ENCODE peak calls at places on chromosomes 3 and 15, in five cellular contexts. One of them, this sample, is unnamed.

GRCh38 chr3:148718982-148719862 is 21.5 kb downstream of the AGTR1 start:
- DNase-seq in coronary artery: no peak
- DNase-seq in ovary: no peak
- DNase-seq in psoas muscle: no peak
- DNase-seq in lower lobe of right lung: no peak
- DNase-seq in this sample: no peak

GRCh38 chr3:172023915-172024314 is 15.5 kb upstream of the FNDC3B start:
- DNase-seq in coronary artery: no peak
- DNase-seq in ovary: no peak
- DNase-seq in psoas muscle: no peak
- DNase-seq in lower lobe of right lung: no peak
- DNase-seq in this sample: no peak

GRCh38 chr3:13234664-13235063 is 161.4 kb upstream of the IQSEC1 start:
- DNase-seq in coronary artery: no peak
- DNase-seq in ovary: no peak
- DNase-seq in psoas muscle: no peak
- DNase-seq in lower lobe of right lung: no peak
- DNase-seq in this sample: no peak

GRCh38 chr3:82133070-82133606 is 371.7 kb upstream of the GBE1 start:
- DNase-seq in coronary artery: no peak
- DNase-seq in ovary: peak; percentile 71
- DNase-seq in psoas muscle: peak; percentile 44
- DNase-seq in lower lobe of right lung: peak; percentile 52
- DNase-seq in this sample: peak; percentile 58

GRCh38 chr15:85289677-85290365 is 90.6 kb upstream of the AKAP13 start:
- DNase-seq in coronary artery: no peak
- DNase-seq in ovary: no peak
- DNase-seq in psoas muscle: peak; percentile 28
- DNase-seq in lower lobe of right lung: peak; percentile 54
- DNase-seq in this sample: no peak

GRCh38 chr3:62159693-62160092 is 213.7 kb downstream of the FEZF2 start:
- DNase-seq in coronary artery: peak; percentile 92
- DNase-seq in ovary: peak; percentile 84
- DNase-seq in psoas muscle: peak; percentile 76
- DNase-seq in lower lobe of right lung: no peak
- DNase-seq in this sample: peak; percentile 81

GRCh38 chr15:92158426-92158825 is 235.3 kb upstream of the ST8SIA2 start:
- DNase-seq in coronary artery: no peak
- DNase-seq in ovary: no peak
- DNase-seq in psoas muscle: no peak
- DNase-seq in lower lobe of right lung: no peak
- DNase-seq in this sample: no peak

GRCh38 chr3:40504636-40505430 is 1.0 kb upstream of the ZNF620 start:
- DNase-seq in coronary artery: peak; percentile 75
- DNase-seq in ovary: no peak
- DNase-seq in psoas muscle: peak; percentile 29
- DNase-seq in lower lobe of right lung: no peak
- DNase-seq in this sample: no peak

GRCh38 chr3:160564205-160564922 is 1.0 kb downstream of the KPNA4 start:
- DNase-seq in coronary artery: no peak
- DNase-seq in ovary: no peak
- DNase-seq in psoas muscle: no peak
- DNase-seq in lower lobe of right lung: peak; percentile 55
- DNase-seq in this sample: peak; percentile 80

GRCh38 chr15:85306946-85307686 is 73.3 kb upstream of the AKAP13 start:
- DNase-seq in coronary artery: no peak
- DNase-seq in ovary: no peak
- DNase-seq in psoas muscle: no peak
- DNase-seq in lower lobe of right lung: no peak
- DNase-seq in this sample: no peak

GRCh38 chr3:52350436-52350835 is 34.3 kb downstream of the DNAH1 start:
- DNase-seq in coronary artery: no peak
- DNase-seq in ovary: no peak
- DNase-seq in psoas muscle: no peak
- DNase-seq in lower lobe of right lung: peak; percentile 18
- DNase-seq in this sample: peak; percentile 43

GRCh38 chr15:93141373-93141790 is 52.4 kb upstream of the RGMA start:
- DNase-seq in coronary artery: no peak
- DNase-seq in ovary: no peak
- DNase-seq in psoas muscle: no peak
- DNase-seq in lower lobe of right lung: no peak
- DNase-seq in this sample: no peak

GRCh38 chr15:26615927-26616302 is 157.0 kb downstream of the GABRB3 start:
- DNase-seq in coronary artery: no peak
- DNase-seq in ovary: no peak
- DNase-seq in psoas muscle: no peak
- DNase-seq in lower lobe of right lung: no peak
- DNase-seq in this sample: no peak

GRCh38 chr3:30188713-30189112 is 417.7 kb upstream of the TGFBR2 start:
- DNase-seq in coronary artery: no peak
- DNase-seq in ovary: no peak
- DNase-seq in psoas muscle: peak; percentile 13
- DNase-seq in lower lobe of right lung: no peak
- DNase-seq in this sample: no peak

GRCh38 chr3:188133646-188134045 is 20.3 kb upstream of the LPP start:
- DNase-seq in coronary artery: no peak
- DNase-seq in ovary: no peak
- DNase-seq in psoas muscle: no peak
- DNase-seq in lower lobe of right lung: no peak
- DNase-seq in this sample: no peak

GRCh38 chr3:40631341-40631995 is 106.7 kb downstream of the ZNF621 start:
- DNase-seq in coronary artery: no peak
- DNase-seq in ovary: no peak
- DNase-seq in psoas muscle: no peak
- DNase-seq in lower lobe of right lung: no peak
- DNase-seq in this sample: no peak

GRCh38 chr3:130644600-130645232 is 101.9 kb downstream of the PIK3R4 start:
- DNase-seq in coronary artery: no peak
- DNase-seq in ovary: no peak
- DNase-seq in psoas muscle: no peak
- DNase-seq in lower lobe of right lung: no peak
- DNase-seq in this sample: no peak

GRCh38 chr3:11118181-11118682 is 36.1 kb upstream of the HRH1 start:
- DNase-seq in coronary artery: no peak
- DNase-seq in ovary: no peak
- DNase-seq in psoas muscle: no peak
- DNase-seq in lower lobe of right lung: no peak
- DNase-seq in this sample: no peak

GRCh38 chr3:123390865-123391613 is 57.9 kb downstream of the ADCY5 start:
- DNase-seq in coronary artery: no peak
- DNase-seq in ovary: peak; percentile 68
- DNase-seq in psoas muscle: peak; percentile 25
- DNase-seq in lower lobe of right lung: no peak
- DNase-seq in this sample: no peak

GRCh38 chr3:15313461-15313860 is 18.9 kb downstream of the SH3BP5 start:
- DNase-seq in coronary artery: no peak
- DNase-seq in ovary: no peak
- DNase-seq in psoas muscle: no peak
- DNase-seq in lower lobe of right lung: peak; percentile 83
- DNase-seq in this sample: no peak

DNA sequence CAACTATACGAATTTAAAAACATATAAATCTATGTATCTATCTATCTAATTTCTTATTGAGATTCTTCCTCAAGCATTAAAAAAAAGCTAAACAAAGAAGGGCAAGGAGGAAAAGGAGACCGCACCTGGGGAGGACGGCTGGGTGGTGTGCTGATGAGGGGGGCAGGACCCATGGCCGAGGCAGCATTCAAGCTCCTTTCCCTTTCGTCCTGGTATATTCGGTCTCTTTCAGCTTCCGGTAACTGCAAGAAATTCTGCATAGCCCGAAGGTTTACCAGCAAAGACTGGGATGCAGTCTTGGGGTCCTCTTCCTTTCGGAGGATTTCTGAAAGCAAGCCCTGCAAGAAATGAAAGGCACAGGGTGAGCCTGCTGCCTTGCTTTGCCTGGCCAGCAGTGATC is 38.9 kb downstream of the SATB1 start:
- DNase-seq in coronary artery: no peak
- DNase-seq in ovary: no peak
- DNase-seq in psoas muscle: no peak
- DNase-seq in lower lobe of right lung: no peak
- DNase-seq in this sample: no peak
- H3K4me3 ChIP-seq in coronary artery: no peak overlapping the region
- H3K4me3 ChIP-seq in ovary: no peak overlapping the region
- H3K4me3 ChIP-seq in psoas muscle: no peak overlapping the region
- H3K4me3 ChIP-seq in lower lobe of right lung: no peak overlapping the region
- H3K4me3 ChIP-seq in this sample: no peak overlapping the region

GRCh38 chr3:147422934-147423599 is 13.9 kb downstream of the ZIC1 start:
- DNase-seq in coronary artery: no peak
- DNase-seq in ovary: no peak
- DNase-seq in psoas muscle: no peak
- DNase-seq in lower lobe of right lung: no peak
- DNase-seq in this sample: no peak
- H3K27ac ChIP-seq in coronary artery: no peak overlapping the region
- H3K27ac ChIP-seq in ovary: no peak overlapping the region
- H3K27ac ChIP-seq in psoas muscle: no peak overlapping the region
- H3K27ac ChIP-seq in lower lobe of right lung: no peak overlapping the region
- H3K27ac ChIP-seq in this sample: no peak overlapping the region

DNA sequence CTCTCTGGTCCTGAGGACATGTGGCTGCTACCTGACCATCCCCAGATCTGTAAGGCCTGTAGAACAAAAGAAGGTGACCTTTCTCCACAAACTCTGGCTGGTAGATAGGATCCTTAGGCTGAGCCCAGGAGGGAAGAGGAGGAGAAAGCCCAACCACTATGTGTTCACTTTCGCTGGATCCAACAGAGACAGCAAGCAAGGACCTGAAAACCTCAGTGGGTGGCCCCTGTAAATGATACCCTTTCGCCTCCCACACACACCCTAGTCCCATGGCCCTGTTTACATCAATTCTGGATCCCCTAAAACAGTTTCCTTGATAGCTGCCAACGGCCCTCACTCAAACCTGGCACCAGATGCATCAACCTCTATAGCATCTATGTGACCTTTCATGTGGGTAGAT is 22.4 kb downstream of the CCDC12 start:
- DNase-seq in coronary artery: no peak
- DNase-seq in ovary: no peak
- DNase-seq in psoas muscle: no peak
- DNase-seq in lower lobe of right lung: no peak
- DNase-seq in this sample: no peak
- H3K4me3 ChIP-seq in coronary artery: no peak overlapping the region
- H3K4me3 ChIP-seq in ovary: no peak overlapping the region
- H3K4me3 ChIP-seq in psoas muscle: no peak overlapping the region
- H3K4me3 ChIP-seq in lower lobe of right lung: no peak overlapping the region
- H3K4me3 ChIP-seq in this sample: no peak overlapping the region

DNA sequence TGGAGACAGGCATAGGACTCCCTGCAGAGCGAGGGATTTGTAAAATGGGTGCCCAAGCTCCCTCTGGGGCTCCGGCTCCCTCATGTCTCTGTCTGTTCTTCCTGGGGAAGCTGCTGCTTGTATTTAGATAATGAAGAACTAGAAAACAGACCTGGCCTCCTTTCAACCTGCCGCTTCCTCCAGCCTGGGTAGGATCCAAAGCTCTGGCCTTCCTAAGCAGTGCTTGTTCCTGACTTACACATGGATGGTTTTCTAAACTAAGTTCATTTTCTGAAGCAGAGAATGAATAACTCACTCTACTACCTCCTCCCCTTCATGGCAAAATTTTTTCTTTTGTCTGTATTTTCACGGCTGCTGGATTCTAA is 36.9 kb upstream of the MYZAP start:
- DNase-seq in coronary artery: no peak
- DNase-seq in ovary: peak; percentile 50
- DNase-seq in psoas muscle: no peak
- DNase-seq in lower lobe of right lung: no peak
- DNase-seq in this sample: no peak
- H3K27ac ChIP-seq in coronary artery: no peak overlapping the region
- H3K27ac ChIP-seq in ovary: no peak overlapping the region
- H3K27ac ChIP-seq in psoas muscle: no peak overlapping the region
- H3K27ac ChIP-seq in lower lobe of right lung: peak overlapping the region; percentile 87
- H3K27ac ChIP-seq in this sample: no peak overlapping the region

GRCh38 chr3:25817107-25817506 is 27.2 kb downstream of the OXSM start:
- DNase-seq in coronary artery: no peak
- DNase-seq in ovary: no peak
- DNase-seq in psoas muscle: no peak
- DNase-seq in lower lobe of right lung: no peak
- DNase-seq in this sample: no peak

GRCh38 chr3:25818335-25818734 is 28.4 kb downstream of the OXSM start:
- DNase-seq in coronary artery: no peak
- DNase-seq in ovary: no peak
- DNase-seq in psoas muscle: no peak
- DNase-seq in lower lobe of right lung: no peak
- DNase-seq in this sample: no peak

GRCh38 chr3:25820372-25820771 is 30.5 kb downstream of the OXSM start:
- DNase-seq in coronary artery: no peak
- DNase-seq in ovary: no peak
- DNase-seq in psoas muscle: no peak
- DNase-seq in lower lobe of right lung: no peak
- DNase-seq in this sample: no peak

GRCh38 chr3:25820816-25821486 is 31.1 kb downstream of the OXSM start:
- DNase-seq in coronary artery: no peak
- DNase-seq in ovary: no peak
- DNase-seq in psoas muscle: no peak
- DNase-seq in lower lobe of right lung: no peak
- DNase-seq in this sample: no peak

GRCh38 chr3:25817638-25818037 is 27.7 kb downstream of the OXSM start:
- DNase-seq in coronary artery: no peak
- DNase-seq in ovary: no peak
- DNase-seq in psoas muscle: no peak
- DNase-seq in lower lobe of right lung: no peak
- DNase-seq in this sample: no peak
- H3K4me3 ChIP-seq in coronary artery: no peak overlapping the region
- H3K4me3 ChIP-seq in ovary: no peak overlapping the region
- H3K4me3 ChIP-seq in psoas muscle: no peak overlapping the region
- H3K4me3 ChIP-seq in lower lobe of right lung: no peak overlapping the region
- H3K4me3 ChIP-seq in this sample: no peak overlapping the region